ENCODE peak calls at places on chromosome 15, in six cellular contexts. B is bronchial epithelial cell, J is hepatocyte, D is fibroblast of lung, O is ovary, E is foreskin fibroblast. V is an unnamed sample.

GRCh38 chr15:91289324-91289723 is 189.3 kb downstream of the SV2B start:
- DNase-seq in J (no peak), B (no peak), O (no peak), D (no peak), E (no peak), V (peak)

GRCh38 chr15:38193496-38193895 is 59.1 kb upstream of the SPRED1 start:
- DNase-seq in J (no peak), O (no peak), D (peak), E (peak), B (no peak), V (no peak)

GRCh38 chr15:80434926-80435720 is 30.9 kb downstream of the ARNT2 start:
- DNase-seq in J (no peak), E (no peak), B (no peak), O (no peak), D (no peak), V (no peak)

GRCh38 chr15:74724570-74725240 is 623 bp downstream of the CYP1A1 start:
- DNase-seq in E (no peak), D (no peak), J (no peak), B (no peak), O (no peak), V (no peak)

GRCh38 chr15:39504812-39505211 is 76.1 kb upstream of the THBS1 start:
- DNase-seq in J (no peak), D (peak), O (no peak), E (peak), B (peak), V (no peak)

GRCh38 chr15:62390793-62391543 is 225.9 kb upstream of the C2CD4B start:
- DNase-seq in J (peak), E (peak), O (peak), D (peak), B (no peak), V (peak)

GRCh38 chr15:68775671-68776476 is 44.8 kb downstream of the ANP32A start:
- DNase-seq in O (peak), J (no peak), D (peak), B (no peak), E (peak), V (no peak)

GRCh38 chr15:93462690-93463089 is 373.7 kb upstream of the RGMA start:
- DNase-seq in E (no peak), J (no peak), O (no peak), B (no peak), D (no peak), V (no peak)

GRCh38 chr15:85757939-85758654 is 36.6 kb downstream of the KLHL25 start:
- DNase-seq in J (no peak), B (no peak), E (no peak), D (no peak), O (no peak), V (no peak)

GRCh38 chr15:28974142-28974541 is 88.4 kb downstream of the APBA2 start:
- DNase-seq in E (no peak), J (no peak), B (no peak), D (no peak), O (no peak), V (peak)

GRCh38 chr15:82712036-82712435 is 2.4 kb upstream of the AP3B2 start:
- DNase-seq in B (no peak), D (no peak), E (no peak), J (no peak), O (no peak), V (no peak)

GRCh38 chr15:45134046-45134445 is 4.3 kb downstream of the DUOX1 start:
- DNase-seq in E (no peak), B (no peak), D (no peak), O (no peak), J (no peak), V (no peak)

GRCh38 chr15:45138814-45139765 is 9.3 kb downstream of the DUOX1 start:
- DNase-seq in D (no peak), E (no peak), O (no peak), J (no peak), B (no peak), V (no peak)

GRCh38 chr15:45134682-45135604 is 5.1 kb downstream of the DUOX1 start:
- DNase-seq in E (no peak), D (no peak), O (no peak), J (peak), B (no peak), V (peak)

GRCh38 chr15:45137703-45138102 is 7.9 kb downstream of the DUOX1 start:
- DNase-seq in J (no peak), B (no peak), E (no peak), O (no peak), D (no peak), V (no peak)

DNA sequence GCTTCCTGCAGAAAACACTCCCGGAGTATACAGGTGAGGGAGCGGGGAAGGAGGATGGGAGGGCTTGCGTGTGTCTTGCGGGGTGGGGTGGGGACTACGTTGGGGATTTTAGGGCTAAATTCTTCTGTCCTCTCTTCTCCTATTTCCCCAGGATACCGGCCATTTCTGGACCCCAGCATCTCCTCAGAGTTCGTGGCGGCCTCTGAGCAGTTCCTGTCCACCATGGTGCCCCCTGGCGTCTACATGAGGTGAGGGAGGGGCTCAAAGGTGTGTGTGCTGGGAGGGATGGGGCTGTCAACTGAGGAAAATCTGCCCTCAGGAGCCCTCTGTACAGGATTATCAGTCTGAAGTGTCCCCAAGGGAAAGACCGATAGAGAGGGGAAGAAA is 6.6 kb downstream of the DUOX1 start:
- DNase-seq in D (no peak), B (no peak), E (no peak), J (no peak), O (no peak), V (peak)
- TF ChIP-seq CTCF in D (peak), B (no peak), E (no peak), J (peak), O (no peak), V (peak)

DNA sequence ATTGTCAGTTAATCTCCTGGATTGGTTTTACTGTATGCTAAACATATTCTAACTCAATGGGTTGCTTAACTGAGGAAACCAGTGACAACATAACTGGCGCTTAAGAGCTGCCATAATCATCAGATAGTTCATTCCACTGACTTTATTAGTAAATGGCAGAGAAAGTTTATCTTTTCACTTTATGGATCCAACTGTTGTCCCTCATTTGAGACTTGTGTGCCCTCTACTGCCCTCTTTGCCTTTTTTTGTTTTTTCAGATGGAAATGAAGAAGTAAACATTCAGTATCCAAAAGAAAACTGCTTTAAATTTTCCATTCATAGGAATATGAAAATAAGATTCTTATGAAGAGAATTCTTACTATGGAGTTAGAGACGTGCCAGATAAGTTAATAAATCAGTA is 93.5 kb downstream of the NPTN start:
- DNase-seq in D (no peak), E (no peak), B (no peak), O (no peak), J (no peak), V (no peak)
- TF ChIP-seq CTCF in D (no peak), E (no peak), B (no peak), O (no peak), J (no peak), V (no peak)

GRCh38 chr15:54273928-54274327 is 295.7 kb downstream of the UNC13C start:
- DNase-seq in B (no peak), E (no peak), O (no peak), J (no peak), D (no peak), V (peak)
- TF ChIP-seq CTCF in B (no peak), E (no peak), O (no peak), J (no peak), D (peak), V (no peak)

DNA sequence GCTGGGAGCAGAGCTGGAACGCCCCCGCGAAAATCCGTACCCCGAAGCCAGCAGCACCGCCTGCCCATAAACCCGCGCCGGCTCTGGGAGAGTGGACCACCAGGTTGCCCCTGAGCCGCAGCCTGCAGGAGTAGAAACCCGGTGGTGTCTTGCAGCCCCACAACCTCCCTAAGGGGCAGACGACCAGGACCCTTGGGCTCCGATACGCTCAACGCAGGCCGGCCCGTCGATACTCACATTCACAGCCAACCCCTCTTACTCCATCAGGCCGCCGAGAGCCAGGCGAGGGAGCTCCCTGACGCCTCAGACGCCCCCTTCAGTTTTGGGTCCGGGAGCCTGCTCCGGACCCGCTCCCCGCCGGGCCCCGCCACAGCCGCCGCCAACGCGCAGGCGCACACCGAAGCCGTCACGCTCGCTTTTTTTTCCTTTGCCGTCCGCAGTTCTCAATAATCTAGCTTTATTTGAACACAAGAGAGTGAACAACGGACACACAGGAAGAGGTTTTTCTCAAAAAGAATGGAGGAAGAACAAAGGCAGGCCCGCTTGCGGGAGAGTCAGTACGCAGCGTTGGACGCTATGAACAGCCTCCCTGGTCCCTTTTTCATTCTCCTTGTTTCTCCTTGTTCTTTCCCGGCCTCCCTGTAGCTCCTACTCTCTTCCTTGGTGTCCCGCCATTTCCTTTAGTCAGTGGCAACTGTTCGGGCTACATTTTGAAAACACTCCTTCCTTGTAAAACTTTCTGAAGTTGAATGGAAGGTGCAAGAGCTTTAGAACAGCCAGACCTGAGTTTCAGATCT is at the start of gene ZNF106:
- DNase-seq in D (peak), E (peak), O (peak), J (peak), B (peak), V (peak)
- TF ChIP-seq CTCF in D (peak), E (no peak), O (no peak), J (no peak), B (no peak), V (no peak)